ENCODE peak calls at places on chromosomes 16 and 17, in five cellular contexts. W is PC-9, U is thoracic aorta, E is Caco-2, C is stomach. L is an unnamed sample. For H3K4me1, the result is how much of the 10 kb centered on the place peaks cover.

GRCh38 chr16:85172465-85173071 is 60.3 kb upstream of the CIBAR2 start:
- DNase-seq in W (peak), U (no peak), E (peak), C (no peak), L (no peak)

GRCh38 chr17:51260237-51260959 is at the start of gene UTP18:
- DNase-seq in W (peak), U (peak), E (peak), C (peak), L (peak)

GRCh38 chr16:1548727-1549126 is 15.3 kb downstream of the TMEM204 start:
- DNase-seq in W (no peak), U (no peak), E (no peak), C (no peak), L (no peak)

GRCh38 chr16:83109736-83110135 is 483.0 kb downstream of the CDH13 start:
- DNase-seq in W (no peak), U (no peak), E (no peak), C (no peak), L (no peak)

GRCh38 chr16:20347666-20348364 is 4.7 kb downstream of the UMOD start:
- DNase-seq in W (no peak), U (no peak), E (no peak), C (no peak), L (no peak)

GRCh38 chr17:77888242-77889134 is 70.0 kb upstream of the TNRC6C start:
- DNase-seq in W (no peak), U (no peak), E (no peak), C (no peak), L (no peak)

GRCh38 chr17:20083460-20083859 is 74.3 kb downstream of the SPECC1 start:
- DNase-seq in W (no peak), U (no peak), E (no peak), C (no peak), L (no peak)

GRCh38 chr16:56947604-56947995 is 14.2 kb upstream of the CETP start:
- DNase-seq in W (no peak), U (no peak), E (no peak), C (no peak), L (no peak)

GRCh38 chr16:72666267-72666666 is 381.7 kb downstream of the ZFHX3 start:
- DNase-seq in W (no peak), U (no peak), E (no peak), C (no peak), L (no peak)

GRCh38 chr17:76367647-76368046 is 13.9 kb upstream of the PRPSAP1 start:
- DNase-seq in W (no peak), U (no peak), E (peak), C (no peak), L (no peak)

GRCh38 chr17:28827672-28828071 is 14.9 kb downstream of the FAM222B start:
- DNase-seq in W (no peak), U (no peak), E (no peak), C (no peak), L (no peak)

GRCh38 chr17:47882247-47882646 is 13.8 kb upstream of the SP2 start:
- DNase-seq in W (peak), U (no peak), E (no peak), C (peak), L (no peak)

GRCh38 chr17:83162035-83162745 is 82.8 kb downstream of the METRNL start:
- DNase-seq in W (no peak), U (no peak), E (no peak), C (no peak), L (no peak)

GRCh38 chr16:67393111-67393789 is at the start of gene TPPP3:
- DNase-seq in W (peak), U (peak), E (peak), C (peak), L (peak)

GRCh38 chr17:6996256-6997111 is 635 bp downstream of the ALOX12 start:
- DNase-seq in W (no peak), U (no peak), E (no peak), C (no peak), L (no peak)

GRCh38 chr17:81298991-81299733 is 4.1 kb upstream of the SLC38A10 start:
- DNase-seq in W (no peak), U (no peak), E (no peak), C (no peak), L (no peak)

GRCh38 chr17:34386925-34387550 is 24.0 kb upstream of the CCL1 start:
- DNase-seq in W (no peak), U (no peak), E (no peak), C (no peak), L (no peak)

GRCh38 chr17:19238167-19238505 is 970 bp downstream of the EPN2 start:
- DNase-seq in W (peak), U (no peak), E (peak), C (peak), L (peak)

GRCh38 chr16:90032664-90033346 is 13.5 kb upstream of the DBNDD1 start:
- DNase-seq in W (no peak), U (no peak), E (no peak), C (no peak), L (no peak)

GRCh38 chr17:81285179-81285878 is 9.8 kb downstream of the SLC38A10 start:
- DNase-seq in W (no peak), U (no peak), E (no peak), C (peak), L (peak)

GRCh38 chr16:457732-458400 is 32.4 kb downstream of the RAB11FIP3 start:
- DNase-seq in W (no peak), U (no peak), E (peak), C (no peak), L (no peak)

GRCh38 chr17:63434951-63435571 is 11.0 kb downstream of the CYB561 start:
- DNase-seq in W (peak), U (peak), E (no peak), C (peak), L (peak)

GRCh38 chr16:17395849-17396480 is 74.8 kb downstream of the XYLT1 start:
- DNase-seq in W (no peak), U (no peak), E (no peak), C (peak), L (no peak)
- H3K4me1 ChIP-seq in W (under half), U (under half), E (under half), C (under half), L (under half)

GRCh38 chr16:8736123-8736680 is 61.2 kb downstream of the TMEM186 start:
- DNase-seq in W (no peak), U (no peak), E (no peak), C (no peak), L (no peak)

GRCh38 chr16:8740775-8741355 is 56.6 kb downstream of the TMEM186 start:
- DNase-seq in W (no peak), U (no peak), E (no peak), C (peak), L (no peak)

GRCh38 chr16:8739151-8739550 is 58.3 kb downstream of the TMEM186 start:
- DNase-seq in W (no peak), U (no peak), E (no peak), C (no peak), L (no peak)

GRCh38 chr16:8741636-8742427 is 55.6 kb downstream of the TMEM186 start:
- DNase-seq in W (no peak), U (no peak), E (no peak), C (no peak), L (no peak)

GRCh38 chr16:8739989-8740704 is 57.3 kb downstream of the TMEM186 start:
- DNase-seq in W (no peak), U (no peak), E (no peak), C (no peak), L (no peak)
- TF ChIP-seq CTCF in W (no peak), U (no peak), E (no peak), C (no peak), L (no peak)

GRCh38 chr17:32488604-32489180 is 1.9 kb downstream of the CDK5R1 start:
- DNase-seq in W (no peak), U (no peak), E (no peak), C (no peak), L (no peak)

GRCh38 chr17:32490101-32490482 is 3.3 kb downstream of the CDK5R1 start:
- DNase-seq in W (no peak), U (no peak), E (no peak), C (no peak), L (no peak)

GRCh38 chr17:32487460-32488176 is 825 bp downstream of the CDK5R1 start:
- DNase-seq in W (no peak), U (no peak), E (peak), C (no peak), L (no peak)

GRCh38 chr17:32488177-32488542 is 1.4 kb downstream of the CDK5R1 start:
- DNase-seq in W (no peak), U (no peak), E (no peak), C (no peak), L (no peak)

DNA sequence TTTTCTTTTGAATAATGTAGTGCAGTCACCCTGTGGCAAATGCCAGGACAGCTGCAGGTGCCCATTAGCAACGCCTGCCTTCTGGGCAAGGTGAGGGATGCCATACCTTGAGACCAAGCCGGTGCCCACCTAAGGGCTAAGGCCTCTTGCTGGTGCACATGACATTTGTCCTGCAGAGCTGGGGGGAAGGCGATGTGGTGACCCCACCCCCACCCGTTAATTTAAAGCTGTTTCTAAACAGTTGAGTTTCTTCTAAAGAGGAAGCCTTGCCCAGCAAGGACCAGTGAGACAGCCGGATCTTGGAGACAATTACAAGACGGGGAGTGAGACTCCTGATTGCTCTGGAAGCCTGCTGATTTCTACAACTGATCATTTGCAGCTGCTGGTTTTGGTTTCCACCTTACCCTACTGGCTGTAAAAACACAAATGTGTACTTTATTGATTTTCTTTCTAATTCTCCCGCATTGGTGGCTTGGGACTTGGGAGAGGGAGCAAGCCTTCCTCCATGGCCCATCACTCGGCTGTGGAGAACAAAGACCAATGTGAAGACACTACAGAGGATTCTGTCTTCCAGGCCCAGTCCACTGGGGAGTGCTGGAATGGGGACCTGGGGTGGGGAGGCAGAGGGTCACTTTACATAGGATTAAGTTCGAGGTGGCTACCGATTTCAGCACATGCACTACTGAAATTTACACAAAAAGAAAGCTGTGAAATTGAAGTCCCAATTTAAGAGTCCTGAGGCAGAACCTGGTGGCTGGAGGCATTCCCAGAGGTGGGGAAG is 2.7 kb downstream of the CDK5R1 start:
- DNase-seq in W (no peak), U (no peak), E (no peak), C (no peak), L (no peak)
- H3K4me3 ChIP-seq in W (no peak), U (no peak), E (no peak), C (no peak), L (no peak)

GRCh38 chr16:25013049-25013448 is 2.1 kb downstream of the ARHGAP17 start:
- DNase-seq in W (no peak), U (no peak), E (no peak), C (no peak), L (no peak)

GRCh38 chr16:25012525-25012991 is 2.6 kb downstream of the ARHGAP17 start:
- DNase-seq in W (no peak), U (no peak), E (peak), C (no peak), L (no peak)

GRCh38 chr16:25014500-25015147 is 545 bp downstream of the ARHGAP17 start:
- DNase-seq in W (peak), U (no peak), E (peak), C (peak), L (peak)

GRCh38 chr16:25011891-25012499 is 3.2 kb downstream of the ARHGAP17 start:
- DNase-seq in W (no peak), U (no peak), E (no peak), C (no peak), L (no peak)

GRCh38 chr16:25013751-25014499 is 1.2 kb downstream of the ARHGAP17 start:
- DNase-seq in W (no peak), U (no peak), E (no peak), C (no peak), L (no peak)
- H3K4me1 ChIP-seq in W (under half), U (half or more), E (under half), C (under half), L (under half)

DNA sequence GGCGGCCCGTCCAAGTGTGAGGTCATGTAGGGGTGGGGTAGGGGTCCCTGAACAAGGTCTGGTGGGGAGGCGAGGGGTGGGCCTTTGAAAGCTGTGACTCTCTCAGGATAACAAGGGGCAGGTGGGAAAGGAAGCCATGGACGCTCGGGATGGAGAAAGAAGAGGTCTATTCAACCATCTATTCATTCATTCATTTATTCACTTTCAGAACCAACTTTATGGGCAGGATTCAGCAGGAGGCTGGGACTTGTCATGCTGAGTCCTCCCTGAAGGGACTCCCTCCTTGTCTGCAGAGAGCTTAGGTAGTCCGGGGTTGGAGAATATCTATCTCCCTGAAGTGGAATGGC is 8.6 kb upstream of the CD300A start:
- DNase-seq in W (no peak), U (no peak), E (no peak), C (no peak), L (no peak)
- TF ChIP-seq CTCF in W (peak), U (peak), E (no peak), C (no peak), L (peak)

L was measured in heart right ventricle.